ENCODE peak calls at places on chromosomes 1 and 21, in five cellular contexts. One of them, this sample, is unnamed. For H3K4me1, the result is how much of the 10 kb centered on the place peaks cover.

GRCh38 chr1:84164156-84164555 is 20.1 kb downstream of the PRKACB start:
- DNase-seq in HCT116: no peak
- DNase-seq in mammary epithelial cell: no peak
- DNase-seq in GM23248: peak
- DNase-seq in IMR-90: no peak
- DNase-seq in this sample: no peak

GRCh38 chr1:25616932-25617625 is 488 bp downstream of the MAN1C1 start:
- DNase-seq in HCT116: no peak
- DNase-seq in mammary epithelial cell: peak
- DNase-seq in GM23248: peak
- DNase-seq in IMR-90: no peak
- DNase-seq in this sample: peak

GRCh38 chr1:111725192-111725591 is 14.0 kb downstream of the INKA2 start:
- DNase-seq in HCT116: no peak
- DNase-seq in mammary epithelial cell: no peak
- DNase-seq in GM23248: no peak
- DNase-seq in IMR-90: no peak
- DNase-seq in this sample: no peak

GRCh38 chr21:36518883-36519492 is 39.1 kb upstream of the CLDN14 start:
- DNase-seq in HCT116: no peak
- DNase-seq in mammary epithelial cell: no peak
- DNase-seq in GM23248: no peak
- DNase-seq in IMR-90: no peak
- DNase-seq in this sample: no peak

GRCh38 chr1:232980336-232980978 is 30.0 kb downstream of the NTPCR start:
- DNase-seq in HCT116: no peak
- DNase-seq in mammary epithelial cell: no peak
- DNase-seq in GM23248: peak
- DNase-seq in IMR-90: peak
- DNase-seq in this sample: no peak

GRCh38 chr1:105386489-105386888 is 1636.8 kb downstream of the AMY1C start:
- DNase-seq in HCT116: no peak
- DNase-seq in mammary epithelial cell: no peak
- DNase-seq in GM23248: no peak
- DNase-seq in IMR-90: no peak
- DNase-seq in this sample: no peak

GRCh38 chr21:41612674-41613250 is 104.8 kb upstream of the TMPRSS2 start:
- DNase-seq in HCT116: no peak
- DNase-seq in mammary epithelial cell: peak
- DNase-seq in GM23248: peak
- DNase-seq in IMR-90: peak
- DNase-seq in this sample: no peak

GRCh38 chr1:183235503-183235902 is 49.4 kb downstream of the LAMC2 start:
- DNase-seq in HCT116: no peak
- DNase-seq in mammary epithelial cell: no peak
- DNase-seq in GM23248: no peak
- DNase-seq in IMR-90: no peak
- DNase-seq in this sample: no peak

GRCh38 chr1:87684786-87685185 is 356.1 kb downstream of the LMO4 start:
- DNase-seq in HCT116: no peak
- DNase-seq in mammary epithelial cell: no peak
- DNase-seq in GM23248: peak
- DNase-seq in IMR-90: peak
- DNase-seq in this sample: no peak

GRCh38 chr1:116568925-116569490 is 1.8 kb downstream of the CD58 start:
- DNase-seq in HCT116: no peak
- DNase-seq in mammary epithelial cell: no peak
- DNase-seq in GM23248: peak
- DNase-seq in IMR-90: no peak
- DNase-seq in this sample: no peak
- H3K4me2 ChIP-seq in HCT116: peak
- H3K4me2 ChIP-seq in mammary epithelial cell: peak
- H3K4me2 ChIP-seq in GM23248: no peak
- H3K4me2 ChIP-seq in IMR-90: no peak
- H3K4me2 ChIP-seq in this sample: peak

GRCh38 chr21:43865471-43866181 is 603 bp downstream of the AGPAT3 start:
- DNase-seq in HCT116: no peak
- DNase-seq in mammary epithelial cell: peak
- DNase-seq in GM23248: peak
- DNase-seq in IMR-90: peak
- DNase-seq in this sample: peak
- H3K4me1 ChIP-seq in HCT116: under half
- H3K4me1 ChIP-seq in mammary epithelial cell: under half
- H3K4me1 ChIP-seq in GM23248: under half
- H3K4me1 ChIP-seq in IMR-90: under half
- H3K4me1 ChIP-seq in this sample: under half

DNA sequence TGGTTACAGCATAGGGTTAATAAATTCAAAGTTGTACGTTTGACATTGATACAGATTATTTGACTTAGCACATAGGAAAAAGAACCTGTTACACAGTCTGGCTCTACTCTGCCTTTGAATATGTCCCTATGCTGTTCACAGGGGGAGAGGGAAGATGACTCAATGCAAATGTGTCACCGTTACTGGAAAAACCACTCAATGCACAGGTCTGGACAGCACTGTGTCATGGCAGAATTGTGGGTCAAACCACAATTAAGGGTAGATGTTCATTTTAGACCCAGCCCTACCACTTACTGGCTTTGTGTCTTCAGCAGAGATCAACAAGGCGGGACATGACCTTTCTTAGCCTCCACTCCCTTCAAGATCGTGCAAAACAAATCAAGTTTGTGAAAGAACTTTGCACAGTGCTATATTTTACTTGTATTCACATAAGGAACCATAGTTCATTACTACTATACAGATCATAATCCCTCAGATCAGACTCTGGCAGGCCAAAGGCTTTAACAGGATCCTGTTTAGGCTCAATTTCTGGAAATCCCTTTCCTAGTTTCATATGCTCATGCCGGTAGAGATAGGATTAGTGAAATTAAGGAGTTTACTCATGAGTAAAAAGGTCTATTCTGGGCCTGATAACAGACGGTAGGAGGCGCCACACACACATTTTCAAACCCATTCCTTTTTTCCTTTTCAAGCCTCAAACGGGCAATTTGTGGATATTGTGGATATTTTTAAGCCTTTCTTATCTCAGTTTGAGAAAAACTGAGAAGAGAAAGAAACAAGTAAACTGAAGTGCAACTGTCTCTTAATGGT is 22.0 kb downstream of the EIF2D start:
- DNase-seq in HCT116: peak
- DNase-seq in mammary epithelial cell: peak
- DNase-seq in GM23248: peak
- DNase-seq in IMR-90: peak
- DNase-seq in this sample: no peak
- H3K9ac ChIP-seq in HCT116: no peak
- H3K9ac ChIP-seq in mammary epithelial cell: no peak
- H3K9ac ChIP-seq in GM23248: peak
- H3K9ac ChIP-seq in IMR-90: no peak
- H3K9ac ChIP-seq in this sample: no peak

DNA sequence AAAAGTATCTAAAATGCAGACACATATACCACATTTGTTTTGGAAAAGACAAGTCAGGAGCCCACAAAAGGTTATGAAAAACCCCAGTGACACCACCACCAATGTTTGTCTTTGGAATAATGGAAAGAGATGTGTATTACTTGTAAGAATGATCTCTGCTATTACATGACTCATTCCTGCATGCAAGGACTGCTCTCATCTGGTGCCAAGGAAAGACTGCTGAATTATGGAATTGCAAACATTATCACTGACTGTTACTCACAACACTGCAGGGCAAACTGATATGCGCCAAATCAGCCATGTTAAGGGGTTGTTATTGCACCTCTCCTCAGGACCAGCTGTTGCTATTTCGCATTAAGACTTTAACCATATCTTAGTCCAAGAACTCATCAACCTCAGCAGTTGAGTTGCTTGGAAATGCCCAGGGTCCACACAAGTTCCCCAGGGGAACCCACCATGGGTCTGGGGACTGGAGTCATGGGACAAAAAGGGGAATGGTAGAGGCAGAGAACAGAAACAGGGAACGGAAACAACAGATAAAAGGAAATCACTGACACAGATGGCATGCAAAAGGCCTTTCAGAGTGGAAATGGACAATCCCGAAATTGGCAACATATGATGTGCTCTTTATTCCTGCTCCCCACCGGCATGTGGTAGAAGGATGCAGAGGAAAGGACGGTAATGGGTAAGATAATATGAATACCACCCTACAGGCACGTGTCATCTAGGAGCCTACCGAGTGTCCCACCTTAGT is 34.4 kb downstream of the CAPZB start:
- DNase-seq in HCT116: peak
- DNase-seq in mammary epithelial cell: peak
- DNase-seq in GM23248: peak
- DNase-seq in IMR-90: peak
- DNase-seq in this sample: no peak
- H3K4me2 ChIP-seq in HCT116: peak
- H3K4me2 ChIP-seq in mammary epithelial cell: no peak
- H3K4me2 ChIP-seq in GM23248: peak
- H3K4me2 ChIP-seq in IMR-90: peak
- H3K4me2 ChIP-seq in this sample: no peak

GRCh38 chr1:170306948-170307347 is 161.2 kb downstream of the NTMT2 start:
- DNase-seq in HCT116: no peak
- DNase-seq in mammary epithelial cell: no peak
- DNase-seq in GM23248: no peak
- DNase-seq in IMR-90: no peak
- DNase-seq in this sample: no peak

GRCh38 chr1:170310014-170310405 is 164.3 kb downstream of the NTMT2 start:
- DNase-seq in HCT116: no peak
- DNase-seq in mammary epithelial cell: no peak
- DNase-seq in GM23248: peak
- DNase-seq in IMR-90: no peak
- DNase-seq in this sample: no peak

GRCh38 chr1:170307426-170307825 is 161.7 kb downstream of the NTMT2 start:
- DNase-seq in HCT116: no peak
- DNase-seq in mammary epithelial cell: peak
- DNase-seq in GM23248: peak
- DNase-seq in IMR-90: peak
- DNase-seq in this sample: no peak

GRCh38 chr1:170310931-170311330 is 165.2 kb downstream of the NTMT2 start:
- DNase-seq in HCT116: no peak
- DNase-seq in mammary epithelial cell: no peak
- DNase-seq in GM23248: peak
- DNase-seq in IMR-90: no peak
- DNase-seq in this sample: no peak

GRCh38 chr1:170309389-170310013 is 163.7 kb downstream of the NTMT2 start:
- DNase-seq in HCT116: no peak
- DNase-seq in mammary epithelial cell: no peak
- DNase-seq in GM23248: peak
- DNase-seq in IMR-90: peak
- DNase-seq in this sample: no peak
- H3K4me1 ChIP-seq in HCT116: under half
- H3K4me1 ChIP-seq in mammary epithelial cell: under half
- H3K4me1 ChIP-seq in GM23248: under half
- H3K4me1 ChIP-seq in IMR-90: under half
- H3K4me1 ChIP-seq in this sample: under half

DNA sequence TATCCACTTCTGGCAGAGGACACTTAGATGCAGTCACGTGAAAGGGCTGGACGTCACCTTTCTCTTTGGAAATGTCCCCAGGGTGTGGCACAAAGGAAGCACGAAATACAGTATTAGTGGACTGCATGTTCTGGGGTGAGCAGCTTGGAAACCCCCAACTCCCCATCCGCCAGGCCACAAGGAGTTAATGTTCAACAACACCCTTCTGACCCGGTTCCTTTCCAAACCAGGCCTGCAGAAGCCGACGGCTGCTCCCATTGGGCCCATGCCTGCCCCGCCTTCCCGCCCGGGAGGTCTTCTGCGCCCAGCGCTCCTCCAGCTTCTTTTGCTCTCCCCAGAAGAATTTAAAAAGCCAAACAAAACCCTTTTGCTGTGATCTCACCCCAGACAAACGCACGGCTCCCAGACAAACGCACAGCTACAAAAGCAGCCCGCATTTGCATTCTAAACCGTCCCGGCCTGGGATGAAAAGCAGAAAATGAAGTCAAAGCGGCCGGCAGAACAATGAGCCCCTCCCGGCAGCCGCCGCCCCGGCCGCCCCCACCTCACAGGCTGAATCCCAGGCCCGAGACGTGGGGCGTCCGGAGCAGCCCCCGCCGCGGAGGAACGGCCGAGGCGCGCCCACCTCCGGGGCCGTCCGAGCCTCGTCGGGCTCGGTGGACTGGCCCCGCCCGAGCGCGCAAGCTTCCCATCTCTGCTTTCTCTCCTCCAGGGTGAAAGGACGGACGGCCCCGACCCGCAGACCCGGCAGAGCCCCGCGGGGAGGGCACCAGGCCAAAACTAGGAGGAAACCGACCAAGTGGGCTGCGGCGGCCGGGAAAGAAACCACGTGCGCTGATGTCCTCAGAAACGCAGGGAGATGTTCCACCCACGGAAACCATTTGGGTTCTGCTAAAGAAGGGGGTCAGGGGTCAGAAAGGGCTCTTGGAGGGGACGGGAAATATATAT is 101.9 kb downstream of the PLPP3 start:
- DNase-seq in HCT116: no peak
- DNase-seq in mammary epithelial cell: no peak
- DNase-seq in GM23248: peak
- DNase-seq in IMR-90: peak
- DNase-seq in this sample: no peak
- H3K9ac ChIP-seq in HCT116: no peak
- H3K9ac ChIP-seq in mammary epithelial cell: no peak
- H3K9ac ChIP-seq in GM23248: peak
- H3K9ac ChIP-seq in IMR-90: peak
- H3K9ac ChIP-seq in this sample: no peak

DNA sequence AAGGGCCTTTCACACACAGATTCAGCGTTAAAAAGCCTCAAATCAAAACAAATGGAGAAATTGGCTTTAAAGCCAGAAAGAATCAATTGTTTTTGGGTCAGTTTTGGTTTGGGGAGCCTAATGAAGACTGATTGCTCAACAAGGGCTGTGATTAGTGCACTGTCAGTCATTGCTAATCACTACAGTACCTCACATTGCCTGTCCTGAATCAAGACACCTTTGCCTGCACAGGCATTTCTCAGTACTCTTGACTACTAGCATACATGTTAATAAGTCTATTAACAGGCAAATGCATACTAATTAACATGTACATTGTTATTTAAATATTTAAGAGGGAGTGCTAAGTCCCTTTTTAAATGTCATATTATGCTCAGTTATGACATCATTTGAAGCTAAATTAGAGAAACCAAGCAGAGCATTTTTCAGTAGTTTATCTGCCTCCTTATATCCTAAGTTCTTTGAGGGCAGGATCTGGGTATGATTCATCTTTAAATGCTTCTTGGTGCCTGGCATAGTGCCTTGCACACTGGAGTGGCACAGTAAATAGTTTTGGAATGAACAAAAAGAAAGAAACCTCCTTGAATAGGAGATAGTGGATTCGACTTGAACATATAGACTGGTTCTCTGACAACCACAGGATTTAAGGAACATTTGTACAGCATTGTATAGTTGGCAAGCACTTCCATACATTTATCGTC is 25.8 kb upstream of the CCN1 start:
- DNase-seq in HCT116: no peak
- DNase-seq in mammary epithelial cell: no peak
- DNase-seq in GM23248: peak
- DNase-seq in IMR-90: peak
- DNase-seq in this sample: no peak
- H3K4me2 ChIP-seq in HCT116: peak
- H3K4me2 ChIP-seq in mammary epithelial cell: peak
- H3K4me2 ChIP-seq in GM23248: peak
- H3K4me2 ChIP-seq in IMR-90: peak
- H3K4me2 ChIP-seq in this sample: no peak

GRCh38 chr1:161773791-161774190 is 7.7 kb downstream of the ATF6 start:
- DNase-seq in HCT116: no peak
- DNase-seq in mammary epithelial cell: no peak
- DNase-seq in GM23248: no peak
- DNase-seq in IMR-90: no peak
- DNase-seq in this sample: no peak
- H3K4me1 ChIP-seq in HCT116: under half
- H3K4me1 ChIP-seq in mammary epithelial cell: under half
- H3K4me1 ChIP-seq in GM23248: under half
- H3K4me1 ChIP-seq in IMR-90: under half
- H3K4me1 ChIP-seq in this sample: half or more